ENCODE peak calls at places on chromosome 22, in four cellular contexts. One of them, this sample, is unnamed.
A peak's percentile ranks its signal among the peaks of the same experiment; 100 is the strongest.

GRCh38 chr22:47372111-47372581 is 609.7 kb downstream of the TBC1D22A start:
- DNase-seq in IMR-90: no peak
- DNase-seq in NCI-H1694 treated with DMSO at 0.1 percent for 48 hours: no peak
- DNase-seq in mammary epithelial cell: no peak
- DNase-seq in this sample: no peak

GRCh38 chr22:16959345-16959930 is 48.6 kb downstream of the GAB4 start:
- DNase-seq in IMR-90: no peak
- DNase-seq in NCI-H1694 treated with DMSO at 0.1 percent for 48 hours: no peak
- DNase-seq in mammary epithelial cell: no peak
- DNase-seq in this sample: peak; percentile 1

GRCh38 chr22:20110359-20110985 is 5.4 kb upstream of the RANBP1 start:
- DNase-seq in IMR-90: no peak
- DNase-seq in NCI-H1694 treated with DMSO at 0.1 percent for 48 hours: no peak
- DNase-seq in mammary epithelial cell: no peak
- DNase-seq in this sample: no peak

GRCh38 chr22:19691721-19692341 is 22.5 kb upstream of the SEPTIN5 start:
- DNase-seq in IMR-90: peak; percentile 61
- DNase-seq in NCI-H1694 treated with DMSO at 0.1 percent for 48 hours: no peak
- DNase-seq in mammary epithelial cell: peak; percentile 56
- DNase-seq in this sample: peak; percentile 52

GRCh38 chr22:27748355-27749168 is 53.0 kb downstream of the MN1 start:
- DNase-seq in IMR-90: peak; percentile 58
- DNase-seq in NCI-H1694 treated with DMSO at 0.1 percent for 48 hours: no peak
- DNase-seq in mammary epithelial cell: peak; percentile 76
- DNase-seq in this sample: peak; percentile 53

GRCh38 chr22:44916281-44917231 is 93.2 kb downstream of the PHF21B start:
- DNase-seq in IMR-90: no peak
- DNase-seq in NCI-H1694 treated with DMSO at 0.1 percent for 48 hours: no peak
- DNase-seq in mammary epithelial cell: no peak
- DNase-seq in this sample: no peak

GRCh38 chr22:19576460-19577421 is 52.5 kb upstream of the CLDN5 start:
- DNase-seq in IMR-90: peak; percentile 69
- DNase-seq in NCI-H1694 treated with DMSO at 0.1 percent for 48 hours: no peak
- DNase-seq in mammary epithelial cell: peak; percentile 83
- DNase-seq in this sample: peak; percentile 61

GRCh38 chr22:27416553-27417427 is 384.8 kb downstream of the MN1 start:
- DNase-seq in IMR-90: peak; percentile 88
- DNase-seq in NCI-H1694 treated with DMSO at 0.1 percent for 48 hours: no peak
- DNase-seq in mammary epithelial cell: peak; percentile 91
- DNase-seq in this sample: peak; percentile 91

GRCh38 chr22:28222976-28223375 is 303.9 kb upstream of the PITPNB start:
- DNase-seq in IMR-90: peak; percentile 64
- DNase-seq in NCI-H1694 treated with DMSO at 0.1 percent for 48 hours: no peak
- DNase-seq in mammary epithelial cell: no peak
- DNase-seq in this sample: peak; percentile 70

GRCh38 chr22:50267591-50268390 is 2.4 kb downstream of the MAPK11 start:
- DNase-seq in IMR-90: peak; percentile 38
- DNase-seq in NCI-H1694 treated with DMSO at 0.1 percent for 48 hours: no peak
- DNase-seq in mammary epithelial cell: peak; percentile 37
- DNase-seq in this sample: peak; percentile 92